ENCODE peak calls at places on chromosome 10, in six cellular contexts. Z, A, Y, D, J and H are unnamed samples.

GRCh38 chr10:73131295-73131694 is 21.0 kb downstream of the NUDT13 start:
- DNase-seq in Z (no peak), A (peak; percentile 58), Y (no peak), D (no peak), J (no peak), H (no peak)

GRCh38 chr10:122463466-122464157 is 2.3 kb downstream of the HTRA1 start:
- DNase-seq in Z (no peak), A (no peak), Y (no peak), D (no peak), J (no peak), H (no peak)

GRCh38 chr10:121862624-121863023 is 65.2 kb downstream of the ATE1 start:
- DNase-seq in Z (no peak), A (no peak), Y (no peak), D (peak; percentile 24), J (no peak), H (no peak)

GRCh38 chr10:114499630-114500190 is 95.4 kb upstream of the AFAP1L2 start:
- DNase-seq in Z (no peak), A (no peak), Y (peak; percentile 73), D (no peak), J (no peak), H (no peak)

GRCh38 chr10:79410315-79411094 is 34.9 kb downstream of the ZCCHC24 start:
- DNase-seq in Z (no peak), A (no peak), Y (no peak), D (no peak), J (no peak), H (no peak)

GRCh38 chr10:14667748-14668147 is 106.9 kb downstream of the FAM107B start:
- DNase-seq in Z (no peak), A (no peak), Y (no peak), D (no peak), J (no peak), H (no peak)

GRCh38 chr10:96334888-96335526 is 23.8 kb downstream of the OPALIN start:
- DNase-seq in Z (peak; percentile 35), A (peak; percentile 56), Y (no peak), D (peak; percentile 55), J (no peak), H (peak; percentile 73)

GRCh38 chr10:48926764-48927163 is 12.9 kb downstream of the LRRC18 start:
- DNase-seq in Z (no peak), A (no peak), Y (no peak), D (no peak), J (no peak), H (no peak)

GRCh38 chr10:119455609-119456434 is 86.7 kb downstream of the RGS10 start:
- DNase-seq in Z (no peak), A (no peak), Y (no peak), D (no peak), J (no peak), H (no peak)

GRCh38 chr10:110610308-110610774 is 33.8 kb upstream of the RBM20 start:
- DNase-seq in Z (peak; percentile 61), A (peak; percentile 70), Y (peak; percentile 33), D (peak; percentile 58), J (no peak), H (peak; percentile 80)

GRCh38 chr10:125161570-125162139 is 1.3 kb upstream of the CTBP2 start:
- DNase-seq in Z (no peak), A (no peak), Y (no peak), D (no peak), J (peak; percentile 58), H (peak; percentile 52)

GRCh38 chr10:22573820-22574569 is 140.4 kb downstream of the PIP4K2A start:
- DNase-seq in Z (peak; percentile 7), A (peak; percentile 59), Y (no peak), D (peak; percentile 27), J (no peak), H (peak; percentile 43)

GRCh38 chr10:60985946-60986345 is 42.0 kb upstream of the RHOBTB1 start:
- DNase-seq in Z (no peak), A (peak; percentile 18), Y (no peak), D (no peak), J (no peak), H (peak; percentile 87)

GRCh38 chr10:73998623-73999622 is 1.0 kb downstream of the VCL start:
- DNase-seq in Z (peak; percentile 80), A (peak; percentile 89), Y (no peak), D (peak; percentile 74), J (peak; percentile 67), H (peak; percentile 40)

GRCh38 chr10:29862926-29863614 is 196.3 kb downstream of the JCAD start:
- DNase-seq in Z (peak; percentile 59), A (peak; percentile 79), Y (no peak), D (peak; percentile 16), J (no peak), H (peak; percentile 50)

GRCh38 chr10:70440296-70441160 is 953 bp downstream of the NODAL start:
- DNase-seq in Z (no peak), A (peak; percentile 32), Y (no peak), D (no peak), J (no peak), H (no peak)

GRCh38 chr10:45433716-45434469 is 59.9 kb downstream of the ALOX5 start:
- DNase-seq in Z (no peak), A (no peak), Y (no peak), D (no peak), J (no peak), H (no peak)

GRCh38 chr10:18104223-18104872 is 35.9 kb upstream of the CACNB2 start:
- DNase-seq in Z (peak; percentile 48), A (peak; percentile 58), Y (peak; percentile 39), D (peak; percentile 52), J (peak; percentile 53), H (peak; percentile 72)

GRCh38 chr10:78164687-78165086 is 131.0 kb downstream of the RPS24 start:
- DNase-seq in Z (no peak), A (no peak), Y (no peak), D (no peak), J (no peak), H (no peak)

GRCh38 chr10:94218496-94219183 is 144.1 kb downstream of the NOC3L start:
- DNase-seq in Z (no peak), A (peak; percentile 48), Y (no peak), D (no peak), J (no peak), H (no peak)

GRCh38 chr10:43440782-43441134 is 3.8 kb downstream of the ZNF487 start:
- DNase-seq in Z (no peak), A (no peak), Y (no peak), D (no peak), J (no peak), H (peak; percentile 9)

GRCh38 chr10:29105516-29106215 is 183.2 kb upstream of the LYZL1 start:
- DNase-seq in Z (peak; percentile 19), A (peak; percentile 17), Y (no peak), D (peak; percentile 81), J (no peak), H (peak; percentile 15)

GRCh38 chr10:58210160-58210559 is 57.5 kb downstream of the IPMK start:
- DNase-seq in Z (no peak), A (no peak), Y (no peak), D (no peak), J (no peak), H (no peak)

GRCh38 chr10:77605466-77605865 is 32.1 kb downstream of the KCNMA1 start:
- DNase-seq in Z (no peak), A (peak; percentile 50), Y (no peak), D (peak; percentile 52), J (no peak), H (no peak)

GRCh38 chr10:29828440-29828894 is 193.7 kb upstream of the SVIL start:
- DNase-seq in Z (no peak), A (no peak), Y (no peak), D (no peak), J (no peak), H (no peak)

GRCh38 chr10:43218206-43218950 is 48.5 kb downstream of the RASGEF1A start:
- DNase-seq in Z (no peak), A (peak; percentile 97), Y (no peak), D (no peak), J (no peak), H (peak; percentile 95)

GRCh38 chr10:14556285-14556956 is 218.3 kb downstream of the FAM107B start:
- DNase-seq in Z (peak; percentile 61), A (no peak), Y (no peak), D (peak; percentile 48), J (no peak), H (peak; percentile 37)